ENCODE peak calls at places on chromosomes 4 and X, in ten cellular contexts. W is effector memory CD4-positive, alpha-beta T cell; U is astrocyte of the spinal cord; D is keratinocyte; Z is uterus; M is astrocyte; Q is right cardiac atrium; S is BJ; F is AG10803; Y is CD8-positive, alpha-beta memory T cell. B is an unnamed sample.
A peak's percentile ranks its signal among the peaks of the same experiment; 100 is the strongest.

GRCh38 chr4:139689093-139689722 is 23.6 kb downstream of the MGST2 start:
- DNase-seq in W (no peak), Z (no peak), F (no peak), M (no peak), Q (no peak), Y (no peak), D (no peak), S (no peak), U (no peak), B (no peak)

GRCh38 chr4:148790246-148790645 is 348.0 kb upstream of the NR3C2 start:
- DNase-seq in W (no peak), F (no peak), M (no peak), U (no peak), Z (no peak), D (no peak), Y (no peak), S (no peak), Q (no peak), B (no peak)

GRCh38 chr4:153467154-153467896 is 1.2 kb downstream of the TMEM131L start:
- DNase-seq in Z (peak; percentile 45), W (peak; percentile 21), U (no peak), Y (peak; percentile 32), F (no peak), M (no peak), Q (peak; percentile 70), S (no peak), D (no peak), B (no peak)

GRCh38 chr4:169039271-169039954 is 29.4 kb upstream of the CBR4 start:
- DNase-seq in Z (no peak), Y (no peak), Q (no peak), D (no peak), U (no peak), S (no peak), W (no peak), F (no peak), M (no peak), B (no peak)

GRCh38 chr4:89469930-89470375 is 162.4 kb upstream of the GPRIN3 start:
- DNase-seq in Q (no peak), S (peak; percentile 92), Y (no peak), W (no peak), F (peak; percentile 90), M (peak; percentile 96), U (peak; percentile 94), Z (no peak), D (peak; percentile 30), B (peak; percentile 69)

GRCh38 chrX:19225906-19226305 is 103.6 kb upstream of the ADGRG2 start:
- DNase-seq in U (peak; percentile 2), F (no peak), Z (no peak), S (no peak), W (no peak), M (no peak), Y (no peak), Q (no peak), D (no peak), B (no peak)

GRCh38 chr4:181046809-181047208 is 1196.4 kb upstream of the TENM3 start:
- DNase-seq in Z (no peak), S (no peak), W (no peak), U (no peak), Q (no peak), D (no peak), Y (no peak), F (no peak), M (no peak), B (no peak)

GRCh38 chrX:127578395-127578794 is 473.8 kb downstream of the ACTRT1 start:
- DNase-seq in S (no peak), D (no peak), Y (no peak), U (no peak), Q (peak; percentile 13), Z (no peak), W (no peak), M (no peak), F (no peak), B (no peak)

GRCh38 chr4:112567536-112567935 is 51.6 kb upstream of the NEUROG2 start:
- DNase-seq in Z (no peak), Y (no peak), W (no peak), M (no peak), D (no peak), F (no peak), Q (no peak), S (no peak), U (no peak), B (no peak)

GRCh38 chr4:8228319-8229250 is 29.5 kb downstream of the SH3TC1 start:
- DNase-seq in Z (peak; percentile 58), D (peak; percentile 73), F (peak; percentile 84), U (peak; percentile 86), Q (peak; percentile 87), M (peak; percentile 79), Y (peak; percentile 54), W (peak; percentile 59), S (peak; percentile 39), B (no peak)

GRCh38 chr4:8230891-8231290 is 31.8 kb downstream of the SH3TC1 start:
- DNase-seq in Z (no peak), F (no peak), Q (peak; percentile 26), M (no peak), U (peak; percentile 39), S (no peak), Y (no peak), D (no peak), W (no peak), B (no peak)

GRCh38 chr4:8231551-8232049 is 32.5 kb downstream of the SH3TC1 start:
- DNase-seq in D (no peak), F (no peak), M (no peak), S (no peak), W (no peak), Q (peak; percentile 40), Y (no peak), U (no peak), Z (no peak), B (no peak)

GRCh38 chr4:8229341-8229975 is 30.4 kb downstream of the SH3TC1 start:
- DNase-seq in S (no peak), Z (no peak), M (no peak), Q (peak; percentile 41), D (no peak), F (no peak), U (no peak), W (no peak), Y (no peak), B (no peak)

GRCh38 chr4:8230033-8230432 is 30.9 kb downstream of the SH3TC1 start:
- DNase-seq in S (no peak), W (no peak), F (no peak), D (no peak), M (no peak), U (no peak), Y (no peak), Q (peak; percentile 16), Z (no peak), B (no peak)
- H3K4me3 ChIP-seq in S (no peak overlapping the region), W (no peak overlapping the region), F (no peak overlapping the region), D (no peak overlapping the region), M (no peak overlapping the region), U (no peak overlapping the region), Y (no peak overlapping the region), Q (no peak overlapping the region), Z (no peak overlapping the region), B (no peak overlapping the region)

DNA sequence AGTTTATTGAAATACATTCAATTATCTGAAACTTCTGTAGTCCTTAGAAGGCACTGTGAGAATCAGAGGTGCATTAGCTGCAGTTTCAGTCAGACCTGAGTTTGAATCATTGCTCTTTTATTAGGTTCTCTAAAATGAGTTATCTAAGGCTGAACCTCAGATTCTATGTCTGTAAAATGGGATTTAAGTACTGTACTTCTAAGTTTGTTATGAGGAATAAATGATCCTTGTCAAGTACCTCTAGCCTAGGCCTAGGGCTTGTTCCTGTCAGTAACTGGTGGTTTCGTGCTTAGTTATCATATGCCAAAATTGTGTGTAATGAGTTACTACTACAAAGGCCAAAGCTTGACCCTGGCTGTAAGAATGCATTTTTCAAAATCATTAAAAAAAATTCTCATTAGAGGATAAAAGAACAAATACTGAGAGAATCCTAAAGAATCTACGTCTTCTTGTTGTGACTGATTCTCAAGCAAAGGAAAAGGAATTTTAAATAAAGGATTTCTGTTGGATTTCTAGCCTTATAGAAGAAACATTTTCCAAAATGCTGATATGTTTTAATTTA is 65.8 kb downstream of the SLIT2 start:
- DNase-seq in D (no peak), Z (no peak), U (no peak), W (no peak), Q (no peak), M (peak; percentile 25), F (no peak), Y (no peak), S (no peak), B (no peak)
- H3K4me3 ChIP-seq in D (no peak overlapping the region), Z (no peak overlapping the region), U (no peak overlapping the region), W (no peak overlapping the region), Q (no peak overlapping the region), M (no peak overlapping the region), F (no peak overlapping the region), Y (no peak overlapping the region), S (no peak overlapping the region), B (no peak overlapping the region)

GRCh38 chrX:47629419-47630210 is at the start of gene CFP:
- DNase-seq in S (no peak), Q (no peak), U (no peak), W (no peak), Z (no peak), Y (no peak), M (no peak), D (no peak), F (no peak), B (no peak)
- H3K4me3 ChIP-seq in S (no peak within 1 kb of the TSS), Q (peak within 1 kb of the TSS; percentile 20), U (no peak within 1 kb of the TSS), W (peak within 1 kb of the TSS; percentile 34), Z (no peak within 1 kb of the TSS), Y (peak within 1 kb of the TSS; percentile 50), M (no peak within 1 kb of the TSS), D (no peak within 1 kb of the TSS), F (no peak within 1 kb of the TSS), B (no peak within 1 kb of the TSS)

GRCh38 chrX:46836701-46837542 is at the start of gene RP2:
- DNase-seq in D (peak; percentile 56), M (peak; percentile 91), W (peak; percentile 80), Y (peak; percentile 81), F (peak; percentile 93), U (peak; percentile 94), Q (peak; percentile 96), Z (peak; percentile 87), S (peak; percentile 74), B (peak; percentile 77)

GRCh38 chrX:46837543-46838481 is 969 bp downstream of the RP2 start:
- DNase-seq in M (peak; percentile 25), F (no peak), S (no peak), D (no peak), W (no peak), Y (no peak), Q (no peak), U (peak; percentile 40), Z (no peak), B (no peak)

GRCh38 chrX:46838974-46839480 is 2.2 kb downstream of the RP2 start:
- DNase-seq in F (peak; percentile 51), U (no peak), Y (no peak), Z (no peak), W (no peak), S (no peak), Q (no peak), D (no peak), M (no peak), B (no peak)

GRCh38 chrX:46840946-46841740 is 4.3 kb downstream of the RP2 start:
- DNase-seq in Z (no peak), Y (no peak), Q (peak; percentile 54), M (no peak), S (no peak), U (no peak), F (peak; percentile 58), D (no peak), W (no peak), B (peak; percentile 35)

DNA sequence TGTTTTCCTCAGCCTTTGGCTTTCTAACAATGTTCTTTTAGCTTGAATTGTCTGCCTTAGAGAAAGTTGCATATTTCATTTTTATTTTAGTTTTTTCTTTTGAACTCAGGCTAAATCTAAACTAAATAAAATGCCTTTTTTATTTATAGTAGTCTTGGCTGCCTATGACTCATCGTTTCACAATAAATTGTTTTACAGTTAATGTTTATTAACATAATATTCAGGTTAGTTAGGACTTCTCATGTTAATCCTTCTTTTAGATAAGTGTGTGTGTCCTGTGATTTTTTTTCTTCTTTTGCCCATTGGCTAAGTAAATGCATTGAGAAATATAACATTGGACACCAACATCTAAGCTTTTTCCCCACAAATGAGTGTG is 1.6 kb downstream of the RP2 start:
- DNase-seq in F (no peak), M (no peak), U (no peak), Q (no peak), Z (no peak), Y (no peak), S (no peak), D (no peak), W (no peak), B (no peak)
- H3K4me3 ChIP-seq in F (peak overlapping the region; percentile 78), M (peak overlapping the region; percentile 96), U (peak overlapping the region; percentile 80), Q (peak overlapping the region; percentile 10), Z (no peak overlapping the region), Y (peak overlapping the region; percentile 62), S (peak overlapping the region; percentile 83), D (peak overlapping the region; percentile 77), W (no peak overlapping the region), B (peak overlapping the region; percentile 58)